ENCODE peak calls at places on chromosomes 12 and 14, in five cellular contexts. F, U, I, X and A are unnamed samples.

GRCh38 chr12:59040651-59041050 is 120.3 kb upstream of the LRIG3 start:
- DNase-seq in I (no peak), X (no peak), U (peak), F (no peak), A (no peak)

GRCh38 chr14:64844272-64844671 is 35.4 kb downstream of the SPTB start:
- DNase-seq in F (no peak), X (no peak), U (no peak), I (no peak), A (no peak)

GRCh38 chr14:52862652-52863338 is 71.4 kb upstream of the GNPNAT1 start:
- DNase-seq in F (no peak), U (peak), I (no peak), X (no peak), A (no peak)

GRCh38 chr12:19506497-19506896 is 67.2 kb downstream of the AEBP2 start:
- DNase-seq in X (no peak), F (no peak), I (no peak), U (peak), A (no peak)

GRCh38 chr14:86217523-86217922 is 687.6 kb downstream of the FLRT2 start:
- DNase-seq in U (no peak), I (no peak), X (no peak), F (peak), A (no peak)

GRCh38 chr12:47808049-47808448 is 11.7 kb downstream of the HDAC7 start:
- DNase-seq in I (no peak), F (peak), X (peak), U (no peak), A (no peak)

GRCh38 chr14:22900088-22900799 is 17.2 kb downstream of the REM2 start:
- DNase-seq in U (peak), I (no peak), F (peak), X (peak), A (no peak)

GRCh38 chr14:69901113-69901951 is 22.1 kb downstream of the SMOC1 start:
- DNase-seq in F (no peak), U (peak), X (no peak), I (no peak), A (no peak)

GRCh38 chr12:12381982-12382381 is 25.1 kb downstream of the BORCS5 start:
- DNase-seq in I (no peak), F (no peak), X (no peak), U (no peak), A (no peak)

GRCh38 chr12:92533280-92533890 is 169.4 kb upstream of the PLEKHG7 start:
- DNase-seq in I (no peak), F (no peak), U (peak), X (no peak), A (no peak)

GRCh38 chr12:108950991-108951739 is 69.7 kb downstream of the SVOP start:
- DNase-seq in F (peak), I (peak), U (peak), X (peak), A (peak)

GRCh38 chr14:96698846-96699543 is 98.2 kb upstream of the VRK1 start:
- DNase-seq in X (no peak), U (no peak), I (no peak), F (no peak), A (no peak)

GRCh38 chr12:1041478-1041877 is 50.5 kb downstream of the ERC1 start:
- DNase-seq in U (no peak), F (no peak), I (no peak), X (no peak), A (no peak)

GRCh38 chr14:63475761-63476160 is 67.4 kb downstream of the PPP2R5E start:
- DNase-seq in I (no peak), X (no peak), U (no peak), F (no peak), A (no peak)

GRCh38 chr14:63478437-63478852 is 64.7 kb downstream of the PPP2R5E start:
- DNase-seq in I (no peak), F (no peak), X (no peak), U (no peak), A (no peak)

GRCh38 chr14:63474844-63475243 is 68.3 kb downstream of the PPP2R5E start:
- DNase-seq in U (no peak), X (no peak), I (no peak), F (no peak), A (no peak)

GRCh38 chr14:63480599-63480998 is 62.6 kb downstream of the PPP2R5E start:
- DNase-seq in I (no peak), U (no peak), X (no peak), F (no peak), A (no peak)

DNA sequence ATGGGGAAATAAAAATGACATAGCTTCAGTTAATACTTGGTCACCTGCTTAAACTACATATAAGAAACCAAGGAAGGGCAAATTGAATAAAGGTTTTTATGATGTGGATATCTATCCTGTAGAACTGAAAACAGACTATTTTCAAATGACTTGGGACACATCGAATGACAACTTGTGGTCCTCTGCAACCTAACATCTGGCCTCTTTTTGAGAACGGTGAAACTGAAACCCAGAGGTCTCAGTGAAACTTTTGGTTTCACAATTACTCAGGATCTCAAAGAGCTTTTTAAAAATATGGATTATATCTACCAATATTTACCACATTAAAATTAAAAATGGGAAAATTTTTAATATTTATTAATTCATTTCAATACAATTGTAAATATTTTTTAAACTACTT is 65.2 kb downstream of the PPP2R5E start:
- DNase-seq in X (no peak), F (no peak), U (no peak), I (no peak), A (no peak)
- H3K4me3 ChIP-seq in X (no peak), F (no peak), U (no peak), I (peak), A (no peak)

DNA sequence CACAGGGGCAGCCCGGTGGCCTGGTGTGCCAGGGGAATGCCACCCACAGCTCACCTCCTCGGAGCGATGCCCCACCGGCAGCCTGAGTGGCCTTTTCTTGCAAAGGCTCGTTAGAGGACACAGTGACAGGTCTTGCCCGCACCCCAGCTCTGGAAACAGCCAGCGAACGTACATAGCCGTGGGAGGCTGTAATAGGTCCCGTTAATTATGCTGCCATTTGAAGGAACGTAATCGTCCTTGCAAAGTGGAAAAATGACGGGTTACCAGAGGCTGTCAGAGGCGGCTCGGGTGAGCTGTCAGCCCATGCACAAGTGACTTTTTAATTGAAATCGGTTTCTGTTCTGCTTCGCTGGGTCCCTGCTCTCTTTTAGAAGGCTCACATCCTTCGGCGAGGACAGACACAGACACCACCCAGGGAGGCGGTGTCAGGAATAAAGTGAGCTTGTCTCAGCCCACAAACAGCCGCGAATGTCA is 77.3 kb upstream of the RFLNA start:
- DNase-seq in I (no peak), U (no peak), F (no peak), X (no peak), A (no peak)
- H3K4me3 ChIP-seq in I (peak), U (peak), F (no peak), X (no peak), A (no peak)

GRCh38 chr12:25056011-25056410 is 107.1 kb upstream of the BCAT1 start:
- DNase-seq in U (no peak), I (no peak), X (no peak), F (no peak), A (no peak)

GRCh38 chr12:25054783-25055144 is 105.9 kb upstream of the BCAT1 start:
- DNase-seq in F (no peak), I (no peak), X (no peak), U (no peak), A (no peak)

GRCh38 chr12:25058619-25059018 is 109.7 kb upstream of the BCAT1 start:
- DNase-seq in I (no peak), U (no peak), X (no peak), F (no peak), A (no peak)

GRCh38 chr12:25056486-25057130 is 107.7 kb upstream of the BCAT1 start:
- DNase-seq in U (no peak), I (no peak), X (no peak), F (no peak), A (no peak)

DNA sequence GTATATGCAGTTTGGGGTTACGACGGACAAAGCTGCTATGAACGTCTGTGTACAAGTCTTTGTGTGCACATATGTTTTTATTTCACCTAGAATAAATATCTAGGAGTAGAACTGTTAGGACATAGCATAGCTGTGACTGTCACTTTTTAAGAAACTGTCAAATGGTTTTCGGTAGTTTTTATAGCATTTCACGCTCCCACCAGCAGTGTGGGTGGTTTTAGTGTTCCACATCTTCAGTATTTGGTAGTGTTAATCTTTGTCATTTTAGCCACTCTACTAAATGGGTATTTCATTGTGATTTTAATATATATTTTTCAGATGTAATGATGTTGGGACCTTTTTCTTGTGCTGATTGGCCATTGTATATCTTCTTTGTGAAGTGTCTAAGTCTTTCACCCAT is 109.1 kb upstream of the BCAT1 start:
- DNase-seq in X (no peak), F (no peak), U (no peak), I (no peak), A (no peak)
- H3K4me3 ChIP-seq in X (no peak), F (no peak), U (no peak), I (no peak), A (no peak)

GRCh38 chr12:57151741-57152407 is 4.5 kb upstream of the LRP1-AS start:
- DNase-seq in I (no peak), X (no peak), F (peak), U (peak), A (no peak)
- H3K4me3 ChIP-seq in I (peak), X (no peak), F (no peak), U (peak), A (no peak)

GRCh38 chr12:49750027-49750977 is 8.9 kb downstream of the TMBIM6 start:
- DNase-seq in X (no peak), U (peak), I (no peak), F (no peak), A (no peak)
- H3K4me3 ChIP-seq in X (no peak), U (peak), I (no peak), F (no peak), A (no peak)

DNA sequence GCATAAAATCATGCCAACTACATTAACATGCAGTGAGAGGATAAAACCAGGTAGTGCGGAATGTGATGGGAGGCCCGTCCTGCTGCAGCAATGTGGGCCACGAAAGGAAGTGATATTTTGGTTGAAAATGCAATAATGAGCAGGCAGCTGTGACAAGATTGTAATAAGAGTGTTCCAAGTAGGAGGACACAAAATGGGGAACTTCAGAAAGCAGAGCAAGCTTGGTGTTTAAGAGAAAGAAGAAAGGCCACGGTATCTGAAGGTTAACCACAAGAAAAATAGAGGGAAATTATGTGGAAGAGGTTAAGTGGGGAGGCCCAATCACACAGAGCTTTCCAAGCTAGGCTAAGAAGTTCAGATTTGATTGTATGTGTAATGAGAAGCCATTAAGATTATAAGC is 34.3 kb downstream of the OVCH1 start:
- DNase-seq in I (no peak), X (no peak), U (no peak), F (no peak), A (no peak)
- H3K4me3 ChIP-seq in I (no peak), X (no peak), U (no peak), F (no peak), A (no peak)

DNA sequence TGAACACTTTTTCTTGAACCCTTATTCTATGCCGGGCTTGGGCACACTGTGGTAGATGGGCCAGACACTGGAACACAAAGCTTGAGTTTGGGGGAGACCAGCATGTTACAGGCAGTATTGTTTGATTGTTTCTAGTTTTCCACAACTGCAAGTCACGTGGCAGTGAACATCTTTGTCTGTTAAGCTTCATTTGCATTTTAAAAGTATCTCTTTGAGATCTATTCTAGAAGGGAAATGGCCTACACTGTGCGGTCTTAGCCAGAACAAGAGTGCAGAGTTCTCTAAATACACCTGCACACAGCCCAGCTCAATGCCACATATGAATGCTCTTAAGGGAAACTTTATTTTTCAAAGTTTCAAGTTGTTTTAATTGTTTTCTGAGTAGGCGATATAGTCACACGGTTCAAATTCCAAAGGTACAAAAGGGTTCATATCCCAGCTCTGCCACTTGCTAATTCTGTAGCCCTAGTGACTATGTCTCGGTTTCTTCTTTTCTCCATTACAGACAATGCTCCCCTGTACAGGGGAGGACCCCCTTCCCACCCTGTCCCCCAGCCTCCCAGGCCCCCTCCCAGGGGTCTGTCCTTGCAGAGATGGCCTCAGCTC is 24.9 kb downstream of the RIN3 start:
- DNase-seq in U (no peak), I (no peak), X (no peak), F (no peak), A (no peak)
- H3K4me3 ChIP-seq in U (no peak), I (no peak), X (no peak), F (no peak), A (no peak)

DNA sequence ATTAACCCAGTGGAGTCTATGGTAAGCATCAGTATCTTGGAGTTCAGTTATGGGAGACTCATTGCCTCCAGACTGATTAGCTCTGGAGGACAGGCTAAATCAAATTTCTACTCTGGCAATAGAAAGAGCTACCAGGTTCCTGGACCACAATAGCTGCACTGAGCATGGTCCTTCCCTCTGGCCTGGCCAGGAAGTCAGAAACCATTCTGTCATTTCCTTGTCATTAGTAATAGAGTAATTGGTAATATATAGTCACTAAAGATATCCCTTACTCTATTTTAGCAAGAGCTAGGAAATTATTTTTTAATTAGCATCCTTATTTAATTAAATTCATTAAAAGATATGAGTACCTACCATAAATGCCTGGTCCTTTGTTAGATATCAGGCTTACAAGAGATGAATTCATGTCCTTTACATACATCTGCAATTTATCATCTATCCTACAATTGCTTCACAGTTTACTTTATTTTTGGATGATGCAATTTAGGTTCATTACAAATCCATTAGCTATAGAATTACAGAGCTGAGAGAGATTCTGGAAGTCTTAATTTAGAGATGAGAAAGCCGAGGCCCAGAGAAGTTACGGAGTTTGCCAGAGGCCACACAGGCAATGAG is 23.7 kb upstream of the TDRD9 start:
- DNase-seq in I (no peak), U (no peak), F (no peak), X (no peak), A (no peak)
- H3K4me3 ChIP-seq in I (no peak), U (no peak), F (no peak), X (no peak), A (no peak)

DNA sequence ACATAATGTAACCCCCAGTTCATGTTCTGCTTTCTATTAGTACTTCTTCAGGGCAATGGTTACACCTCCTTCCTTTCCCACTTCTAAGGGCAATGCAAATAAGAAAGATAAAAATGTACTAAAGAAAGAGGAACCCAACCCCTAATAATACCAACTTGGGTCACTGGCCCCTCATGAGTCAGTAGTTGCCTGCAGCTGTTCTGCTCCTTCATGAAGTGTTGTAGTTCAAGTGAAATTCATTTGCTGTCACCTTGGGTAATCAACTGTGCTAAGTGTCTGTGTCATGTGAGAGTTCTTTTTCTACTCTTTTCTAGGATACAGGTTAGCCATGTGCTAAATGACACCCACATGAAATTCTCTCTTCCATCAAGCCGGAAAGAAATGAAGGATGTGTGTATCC is 91.8 kb downstream of the PLXNC1 start:
- DNase-seq in F (no peak), I (no peak), U (no peak), X (no peak), A (no peak)
- H3K4me3 ChIP-seq in F (no peak), I (no peak), U (no peak), X (no peak), A (no peak)